ENCODE peak calls at places on chromosomes 11 and 22, in six cellular contexts. T is neuronal stem cell, G is ecto neural progenitor cell, V is NCI-H460, M is globus pallidus, I is aorta. L is an unnamed sample.

GRCh38 chr11:74366576-74366975 is 31.7 kb downstream of the PGM2L1 start:
- DNase-seq in T (peak), G (no peak), V (no peak), M (no peak), I (no peak), L (no peak)

GRCh38 chr22:43562843-43563242 is 151.0 kb downstream of the MPPED1 start:
- DNase-seq in T (no peak), G (no peak), V (no peak), M (no peak), I (peak), L (peak)

GRCh38 chr11:64331569-64332371 is 8.2 kb upstream of the CCDC88B start:
- DNase-seq in T (no peak), G (no peak), V (peak), M (no peak), I (peak), L (no peak)

GRCh38 chr22:33020721-33021120 is 37.5 kb downstream of the SYN3 start:
- DNase-seq in T (no peak), G (no peak), V (no peak), M (no peak), I (no peak), L (no peak)

GRCh38 chr11:34749666-34750659 is 129.1 kb downstream of the EHF start:
- DNase-seq in T (no peak), G (no peak), V (peak), M (peak), I (peak), L (no peak)

GRCh38 chr22:47110817-47111443 is 348.5 kb downstream of the TBC1D22A start:
- DNase-seq in T (no peak), G (no peak), V (no peak), M (no peak), I (no peak), L (no peak)

GRCh38 chr22:38412435-38413084 is 42.4 kb downstream of the KCNJ4 start:
- DNase-seq in T (no peak), G (peak), V (no peak), M (no peak), I (peak), L (no peak)

GRCh38 chr22:25627271-25627848 is 62.9 kb downstream of the GRK3 start:
- DNase-seq in T (no peak), G (no peak), V (no peak), M (peak), I (no peak), L (no peak)

GRCh38 chr11:3808846-3809623 is 675 bp downstream of the PGAP2 start:
- DNase-seq in T (no peak), G (no peak), V (peak), M (no peak), I (peak), L (peak)

GRCh38 chr22:39773976-39774539 is 119.5 kb downstream of the ENTHD1 start:
- DNase-seq in T (no peak), G (no peak), V (no peak), M (peak), I (no peak), L (no peak)

GRCh38 chr11:68122936-68123539 is 1.9 kb upstream of the CHKA start:
- DNase-seq in T (no peak), G (no peak), V (no peak), M (no peak), I (no peak), L (no peak)

GRCh38 chr11:57800444-57801184 is 39.0 kb downstream of the CTNND1 start:
- DNase-seq in T (peak), G (no peak), V (peak), M (peak), I (no peak), L (peak)

GRCh38 chr11:121716060-121716459 is 263.3 kb upstream of the SORL1-AS1 start:
- DNase-seq in T (no peak), G (no peak), V (no peak), M (no peak), I (no peak), L (no peak)

GRCh38 chr11:68667511-68668253 is 16.7 kb upstream of the GAL start:
- DNase-seq in T (no peak), G (no peak), V (no peak), M (no peak), I (no peak), L (no peak)

GRCh38 chr11:38460901-38461300 is 1862.9 kb upstream of the RAG2 start:
- DNase-seq in T (no peak), G (no peak), V (no peak), M (no peak), I (no peak), L (peak)

GRCh38 chr11:14078941-14079522 is 116.5 kb downstream of the SPON1 start:
- DNase-seq in T (no peak), G (no peak), V (no peak), M (no peak), I (no peak), L (no peak)

GRCh38 chr11:60777572-60777971 is 7.6 kb upstream of the MS4A10 start:
- DNase-seq in T (no peak), G (no peak), V (no peak), M (no peak), I (peak), L (no peak)

GRCh38 chr11:31813961-31814868 is 3.1 kb upstream of the PAX6 start:
- DNase-seq in T (no peak), G (peak), V (no peak), M (peak), I (peak), L (peak)

GRCh38 chr11:112477929-112478317 is 217.3 kb upstream of the PLET1 start:
- DNase-seq in T (no peak), G (no peak), V (no peak), M (no peak), I (no peak), L (no peak)

GRCh38 chr11:92222701-92223100 is 1.9 kb upstream of the FAT3 start:
- DNase-seq in T (no peak), G (no peak), V (no peak), M (no peak), I (no peak), L (no peak)

GRCh38 chr11:36177837-36178236 is 111.4 kb downstream of the COMMD9 start:
- DNase-seq in T (no peak), G (no peak), V (no peak), M (no peak), I (no peak), L (no peak)